ENCODE peak calls at places on chromosomes 2 and 18, in six cellular contexts. One of them, this sample, is unnamed.

GRCh38 chr18:9404565-9405060 is 70.0 kb downstream of the TWSG1 start:
- DNase-seq in heart left ventricle: no peak
- DNase-seq in left ventricle myocardium inferior: no peak
- DNase-seq in fibroblast of the aortic adventitia: no peak
- DNase-seq in breast epithelium: no peak
- DNase-seq in fibroblast of mammary gland: no peak
- DNase-seq in this sample: no peak

GRCh38 chr2:239298126-239298804 is 102.6 kb downstream of the HDAC4 start:
- DNase-seq in breast epithelium: peak; percentile 27
- DNase-seq in fibroblast of mammary gland: no peak
- DNase-seq in left ventricle myocardium inferior: peak; percentile 12
- DNase-seq in fibroblast of the aortic adventitia: no peak
- DNase-seq in heart left ventricle: peak; percentile 16
- DNase-seq in this sample: no peak

GRCh38 chr18:23179416-23179815 is 44.1 kb downstream of the CABLES1 start:
- DNase-seq in fibroblast of the aortic adventitia: no peak
- DNase-seq in left ventricle myocardium inferior: no peak
- DNase-seq in fibroblast of mammary gland: no peak
- DNase-seq in breast epithelium: no peak
- DNase-seq in heart left ventricle: no peak
- DNase-seq in this sample: no peak

GRCh38 chr2:235218486-235218907 is 266.7 kb downstream of the SH3BP4 start:
- DNase-seq in fibroblast of mammary gland: no peak
- DNase-seq in heart left ventricle: no peak
- DNase-seq in left ventricle myocardium inferior: peak; percentile 25
- DNase-seq in fibroblast of the aortic adventitia: no peak
- DNase-seq in breast epithelium: no peak
- DNase-seq in this sample: no peak

GRCh38 chr2:232903989-232904388 is 33.9 kb downstream of the SNORC start:
- DNase-seq in fibroblast of the aortic adventitia: no peak
- DNase-seq in heart left ventricle: no peak
- DNase-seq in breast epithelium: no peak
- DNase-seq in left ventricle myocardium inferior: no peak
- DNase-seq in fibroblast of mammary gland: no peak
- DNase-seq in this sample: no peak

GRCh38 chr2:237895544-237896506 is 36.4 kb downstream of the RAMP1 start:
- DNase-seq in heart left ventricle: peak; percentile 88
- DNase-seq in breast epithelium: peak; percentile 48
- DNase-seq in fibroblast of mammary gland: no peak
- DNase-seq in left ventricle myocardium inferior: peak; percentile 74
- DNase-seq in fibroblast of the aortic adventitia: no peak
- DNase-seq in this sample: no peak

GRCh38 chr18:25353080-25353479 is 1.1 kb upstream of the ZNF521 start:
- DNase-seq in fibroblast of mammary gland: no peak
- DNase-seq in breast epithelium: no peak
- DNase-seq in left ventricle myocardium inferior: no peak
- DNase-seq in fibroblast of the aortic adventitia: no peak
- DNase-seq in heart left ventricle: no peak
- DNase-seq in this sample: no peak

GRCh38 chr2:70674636-70675430 is 93.2 kb downstream of the ADD2 start:
- DNase-seq in heart left ventricle: no peak
- DNase-seq in fibroblast of the aortic adventitia: no peak
- DNase-seq in left ventricle myocardium inferior: no peak
- DNase-seq in fibroblast of mammary gland: no peak
- DNase-seq in breast epithelium: no peak
- DNase-seq in this sample: no peak

GRCh38 chr2:240463274-240463865 is 27.9 kb downstream of the GPC1 start:
- DNase-seq in fibroblast of mammary gland: peak; percentile 15
- DNase-seq in left ventricle myocardium inferior: peak; percentile 13
- DNase-seq in breast epithelium: peak; percentile 49
- DNase-seq in fibroblast of the aortic adventitia: no peak
- DNase-seq in heart left ventricle: peak; percentile 27
- DNase-seq in this sample: peak; percentile 1

GRCh38 chr2:224412064-224412921 is 10.4 kb upstream of the FAM124B start:
- DNase-seq in breast epithelium: no peak
- DNase-seq in left ventricle myocardium inferior: no peak
- DNase-seq in fibroblast of mammary gland: peak; percentile 49
- DNase-seq in fibroblast of the aortic adventitia: peak; percentile 13
- DNase-seq in heart left ventricle: no peak
- DNase-seq in this sample: no peak

GRCh38 chr2:46010223-46010924 is 286.8 kb upstream of the EPAS1 start:
- DNase-seq in left ventricle myocardium inferior: no peak
- DNase-seq in fibroblast of mammary gland: no peak
- DNase-seq in heart left ventricle: no peak
- DNase-seq in fibroblast of the aortic adventitia: no peak
- DNase-seq in breast epithelium: no peak
- DNase-seq in this sample: no peak

GRCh38 chr18:13258792-13259385 is 40.3 kb downstream of the LDLRAD4 start:
- DNase-seq in fibroblast of mammary gland: no peak
- DNase-seq in left ventricle myocardium inferior: no peak
- DNase-seq in breast epithelium: no peak
- DNase-seq in fibroblast of the aortic adventitia: no peak
- DNase-seq in heart left ventricle: no peak
- DNase-seq in this sample: no peak

GRCh38 chr2:1728821-1729220 is 15.5 kb downstream of the PXDN start:
- DNase-seq in heart left ventricle: no peak
- DNase-seq in breast epithelium: peak; percentile 68
- DNase-seq in fibroblast of mammary gland: no peak
- DNase-seq in fibroblast of the aortic adventitia: no peak
- DNase-seq in left ventricle myocardium inferior: peak; percentile 18
- DNase-seq in this sample: peak; percentile 66

GRCh38 chr2:36748166-36748565 is 51.7 kb downstream of the VIT start:
- DNase-seq in fibroblast of the aortic adventitia: no peak
- DNase-seq in fibroblast of mammary gland: peak; percentile 10
- DNase-seq in heart left ventricle: no peak
- DNase-seq in breast epithelium: no peak
- DNase-seq in left ventricle myocardium inferior: no peak
- DNase-seq in this sample: no peak

GRCh38 chr2:164447660-164448059 is 173.6 kb downstream of the GRB14 start:
- DNase-seq in breast epithelium: no peak
- DNase-seq in fibroblast of mammary gland: no peak
- DNase-seq in left ventricle myocardium inferior: no peak
- DNase-seq in heart left ventricle: no peak
- DNase-seq in fibroblast of the aortic adventitia: no peak
- DNase-seq in this sample: no peak

GRCh38 chr18:48629730-48630324 is 91.0 kb downstream of the CTIF start:
- DNase-seq in fibroblast of mammary gland: peak; percentile 99
- DNase-seq in left ventricle myocardium inferior: no peak
- DNase-seq in heart left ventricle: no peak
- DNase-seq in fibroblast of the aortic adventitia: peak; percentile 99
- DNase-seq in breast epithelium: no peak
- DNase-seq in this sample: no peak

GRCh38 chr18:56235773-56236115 is 402.6 kb downstream of the TXNL1 start:
- DNase-seq in heart left ventricle: no peak
- DNase-seq in fibroblast of mammary gland: no peak
- DNase-seq in left ventricle myocardium inferior: no peak
- DNase-seq in fibroblast of the aortic adventitia: no peak
- DNase-seq in breast epithelium: no peak
- DNase-seq in this sample: peak; percentile 10

GRCh38 chr18:56240405-56240804 is 398.0 kb downstream of the TXNL1 start:
- DNase-seq in left ventricle myocardium inferior: no peak
- DNase-seq in heart left ventricle: no peak
- DNase-seq in fibroblast of the aortic adventitia: no peak
- DNase-seq in fibroblast of mammary gland: peak; percentile 43
- DNase-seq in breast epithelium: no peak
- DNase-seq in this sample: no peak

GRCh38 chr18:56233595-56233994 is 404.8 kb downstream of the TXNL1 start:
- DNase-seq in fibroblast of mammary gland: peak; percentile 91
- DNase-seq in fibroblast of the aortic adventitia: peak; percentile 93
- DNase-seq in heart left ventricle: peak; percentile 27
- DNase-seq in breast epithelium: no peak
- DNase-seq in left ventricle myocardium inferior: no peak
- DNase-seq in this sample: no peak

GRCh38 chr18:56235061-56235772 is 403.2 kb downstream of the TXNL1 start:
- DNase-seq in breast epithelium: no peak
- DNase-seq in fibroblast of mammary gland: no peak
- DNase-seq in heart left ventricle: no peak
- DNase-seq in left ventricle myocardium inferior: no peak
- DNase-seq in fibroblast of the aortic adventitia: no peak
- DNase-seq in this sample: no peak

DNA sequence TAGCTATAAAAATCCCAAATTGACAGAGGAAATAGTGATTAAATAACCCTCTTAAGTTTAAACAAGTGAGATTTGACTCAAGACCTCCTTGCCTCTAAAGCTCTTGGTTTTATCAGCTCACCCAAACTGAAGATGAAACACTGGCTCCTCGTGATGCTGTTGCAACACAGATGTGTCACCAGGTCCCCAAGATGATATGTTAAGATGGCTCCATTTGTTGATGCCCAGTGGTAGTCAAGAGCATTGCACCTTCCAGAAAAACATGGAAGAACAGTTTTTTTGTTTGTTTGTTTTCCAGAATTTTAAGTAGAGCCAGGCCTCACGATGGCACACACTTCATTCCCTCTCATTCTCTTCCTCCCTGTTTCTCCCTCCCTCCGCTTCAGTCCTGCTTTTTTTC is 399.8 kb downstream of the TXNL1 start:
- DNase-seq in breast epithelium: no peak
- DNase-seq in left ventricle myocardium inferior: no peak
- DNase-seq in heart left ventricle: no peak
- DNase-seq in fibroblast of the aortic adventitia: no peak
- DNase-seq in fibroblast of mammary gland: peak; percentile 17
- DNase-seq in this sample: no peak
- TF ChIP-seq CTCF in breast epithelium: no peak
- TF ChIP-seq CTCF in left ventricle myocardium inferior: no peak
- TF ChIP-seq CTCF in heart left ventricle: no peak
- TF ChIP-seq CTCF in fibroblast of the aortic adventitia: peak; percentile 38
- TF ChIP-seq CTCF in fibroblast of mammary gland: peak; percentile 22
- TF ChIP-seq CTCF in this sample: no peak

DNA sequence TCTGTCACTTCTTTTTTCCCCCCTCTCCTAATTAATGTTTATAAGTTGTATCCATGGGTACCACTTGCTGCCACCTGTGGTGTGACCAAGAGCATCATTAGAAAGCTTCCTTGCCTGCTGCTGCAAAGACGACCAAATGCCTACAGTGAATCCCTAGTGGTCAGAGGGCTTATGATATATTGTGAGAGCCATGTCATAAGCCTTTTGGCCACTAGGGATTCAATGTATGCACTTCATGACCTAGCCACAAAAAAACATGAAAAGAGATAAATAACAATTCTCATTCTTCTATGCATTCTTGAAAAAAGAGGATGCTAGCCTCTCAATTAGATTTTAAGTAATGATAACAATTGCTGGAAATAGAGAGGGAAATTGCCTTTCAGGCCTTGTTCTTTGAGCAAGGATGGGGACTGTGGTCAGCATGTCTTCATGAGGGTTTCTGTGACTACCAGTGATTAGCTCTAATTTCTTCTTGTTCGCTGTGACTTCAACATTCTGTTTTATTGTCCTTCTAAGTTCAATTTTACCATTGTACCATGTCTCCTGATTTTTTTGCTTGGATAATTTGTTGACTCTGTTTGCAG is 435.3 kb downstream of the TGIF1 start:
- DNase-seq in left ventricle myocardium inferior: no peak
- DNase-seq in fibroblast of mammary gland: no peak
- DNase-seq in fibroblast of the aortic adventitia: no peak
- DNase-seq in breast epithelium: no peak
- DNase-seq in heart left ventricle: no peak
- DNase-seq in this sample: no peak
- TF ChIP-seq CTCF in left ventricle myocardium inferior: no peak
- TF ChIP-seq CTCF in fibroblast of mammary gland: peak; percentile 30
- TF ChIP-seq CTCF in fibroblast of the aortic adventitia: peak; percentile 16
- TF ChIP-seq CTCF in breast epithelium: no peak
- TF ChIP-seq CTCF in heart left ventricle: no peak
- TF ChIP-seq CTCF in this sample: no peak

DNA sequence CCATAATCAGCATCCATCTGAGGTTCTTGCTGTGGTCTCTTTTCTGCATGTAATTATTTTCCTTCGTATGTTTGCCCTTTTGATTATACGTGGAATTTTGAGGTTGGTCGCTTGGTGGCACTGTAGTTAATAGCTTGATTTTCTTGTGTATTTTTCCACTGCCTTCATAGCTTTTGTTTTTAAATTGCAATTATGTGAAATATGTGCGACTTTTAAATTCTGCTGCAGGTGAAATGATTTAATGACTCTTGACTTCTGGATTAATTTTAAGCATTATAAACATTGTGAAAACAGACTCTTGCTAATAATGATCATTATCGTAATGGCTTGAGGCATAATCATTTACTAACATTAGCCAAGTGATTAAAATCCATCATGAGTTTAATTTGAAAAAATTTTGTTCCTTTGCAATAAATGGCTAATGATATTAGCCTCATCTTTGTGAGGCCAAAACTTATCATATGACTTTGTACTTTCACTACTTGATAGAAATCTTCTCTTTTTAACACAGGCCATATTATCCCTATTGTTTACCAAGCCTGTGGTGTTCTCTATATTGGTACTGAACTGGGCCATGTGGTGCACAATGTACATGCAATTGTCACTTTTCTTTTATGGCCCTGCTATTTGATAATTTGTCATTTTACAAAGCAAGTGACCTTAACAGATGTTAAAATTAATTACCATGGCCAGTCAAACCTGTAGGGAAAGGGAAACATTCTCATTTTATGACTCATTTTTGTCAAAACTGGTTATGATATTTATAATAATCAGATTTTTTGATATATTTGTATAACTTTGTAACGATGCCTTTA is 62.8 kb upstream of the NEUROD1 start:
- DNase-seq in fibroblast of the aortic adventitia: peak; percentile 83
- DNase-seq in heart left ventricle: no peak
- DNase-seq in fibroblast of mammary gland: peak; percentile 74
- DNase-seq in left ventricle myocardium inferior: no peak
- DNase-seq in breast epithelium: no peak
- DNase-seq in this sample: peak; percentile 16
- TF ChIP-seq CTCF in fibroblast of the aortic adventitia: peak; percentile 58
- TF ChIP-seq CTCF in heart left ventricle: peak; percentile 78
- TF ChIP-seq CTCF in fibroblast of mammary gland: peak; percentile 61
- TF ChIP-seq CTCF in left ventricle myocardium inferior: peak; percentile 76
- TF ChIP-seq CTCF in breast epithelium: peak; percentile 66
- TF ChIP-seq CTCF in this sample: peak; percentile 54

GRCh38 chr18:526681-527080 is 26.2 kb upstream of the COLEC12 start:
- DNase-seq in heart left ventricle: no peak
- DNase-seq in breast epithelium: no peak
- DNase-seq in fibroblast of mammary gland: no peak
- DNase-seq in left ventricle myocardium inferior: no peak
- DNase-seq in fibroblast of the aortic adventitia: peak; percentile 24
- DNase-seq in this sample: no peak

GRCh38 chr18:527136-527535 is 26.6 kb upstream of the COLEC12 start:
- DNase-seq in fibroblast of the aortic adventitia: peak; percentile 82
- DNase-seq in breast epithelium: no peak
- DNase-seq in fibroblast of mammary gland: no peak
- DNase-seq in left ventricle myocardium inferior: no peak
- DNase-seq in heart left ventricle: no peak
- DNase-seq in this sample: no peak

GRCh38 chr18:524496-524895 is 24.0 kb upstream of the COLEC12 start:
- DNase-seq in fibroblast of mammary gland: peak; percentile 87
- DNase-seq in fibroblast of the aortic adventitia: peak; percentile 95
- DNase-seq in breast epithelium: no peak
- DNase-seq in left ventricle myocardium inferior: no peak
- DNase-seq in heart left ventricle: no peak
- DNase-seq in this sample: no peak

GRCh38 chr18:519019-519879 is 18.7 kb upstream of the COLEC12 start:
- DNase-seq in heart left ventricle: peak; percentile 74
- DNase-seq in fibroblast of the aortic adventitia: peak; percentile 76
- DNase-seq in left ventricle myocardium inferior: peak; percentile 63
- DNase-seq in fibroblast of mammary gland: peak; percentile 72
- DNase-seq in breast epithelium: no peak
- DNase-seq in this sample: no peak

GRCh38 chr18:525066-525797 is 24.7 kb upstream of the COLEC12 start:
- DNase-seq in breast epithelium: no peak
- DNase-seq in heart left ventricle: no peak
- DNase-seq in fibroblast of mammary gland: peak; percentile 96
- DNase-seq in fibroblast of the aortic adventitia: peak; percentile 75
- DNase-seq in left ventricle myocardium inferior: no peak
- DNase-seq in this sample: no peak
- TF ChIP-seq CTCF in breast epithelium: no peak
- TF ChIP-seq CTCF in heart left ventricle: no peak
- TF ChIP-seq CTCF in fibroblast of mammary gland: no peak
- TF ChIP-seq CTCF in fibroblast of the aortic adventitia: no peak
- TF ChIP-seq CTCF in left ventricle myocardium inferior: no peak
- TF ChIP-seq CTCF in this sample: no peak

This sample was measured in nephron progenitor cell.